ENCODE peak calls at places on chromosomes 1 and 21, in seven cellular contexts. R, U, K, A, D, M and X are unnamed samples.

GRCh38 chr1:23274134-23274505 is 56.8 kb upstream of the HTR1D start:
- DNase-seq in A (no peak), D (no peak), M (no peak), R (no peak), K (no peak), U (no peak), X (no peak)

GRCh38 chr1:151164732-151165280 is 896 bp downstream of the LYSMD1 start:
- DNase-seq in K (no peak), D (no peak), M (no peak), A (no peak), R (no peak), U (no peak), X (no peak)

GRCh38 chr1:178942285-178943218 is 71.7 kb upstream of the ANGPTL1 start:
- DNase-seq in U (no peak), M (no peak), R (no peak), D (no peak), A (no peak), K (no peak), X (no peak)

GRCh38 chr1:202592141-202592540 is 118.1 kb downstream of the SYT2 start:
- DNase-seq in M (no peak), U (no peak), D (no peak), A (peak), K (no peak), R (no peak), X (no peak)

GRCh38 chr1:176989023-176989422 is 175.5 kb downstream of the ASTN1 start:
- DNase-seq in D (no peak), R (no peak), K (no peak), M (no peak), A (peak), U (no peak), X (no peak)

GRCh38 chr1:244414543-244414942 is 37.2 kb downstream of the ADSS2 start:
- DNase-seq in R (peak), U (no peak), D (no peak), K (no peak), A (peak), M (no peak), X (no peak)

GRCh38 chr1:228105269-228105995 is 2.3 kb upstream of the C1orf35 start:
- DNase-seq in A (no peak), D (no peak), U (no peak), R (no peak), M (no peak), K (no peak), X (no peak)

GRCh38 chr1:145706282-145706681 is 886 bp downstream of the PDZK1 start:
- DNase-seq in R (peak), K (no peak), A (peak), U (no peak), D (no peak), M (no peak), X (no peak)

GRCh38 chr1:22207605-22208264 is 64.8 kb upstream of the WNT4 start:
- DNase-seq in R (no peak), A (no peak), U (peak), K (no peak), M (no peak), D (no peak), X (no peak)

GRCh38 chr1:164767257-164768044 is 208.5 kb downstream of the PBX1 start:
- DNase-seq in D (no peak), R (peak), M (no peak), A (peak), K (no peak), U (no peak), X (no peak)

GRCh38 chr1:28516518-28516956 is 10.7 kb downstream of the RCC1 start:
- DNase-seq in D (no peak), U (no peak), A (no peak), M (no peak), R (no peak), K (peak), X (no peak)

GRCh38 chr1:204268101-204268500 is 54.3 kb upstream of the GOLT1A start:
- DNase-seq in R (no peak), U (no peak), A (no peak), K (no peak), M (no peak), D (no peak), X (no peak)

GRCh38 chr1:89780721-89781120 is 40.1 kb upstream of the LRRC8D start:
- DNase-seq in K (peak), D (no peak), R (peak), A (peak), M (no peak), U (no peak), X (no peak)

GRCh38 chr1:204650911-204651570 is 34.5 kb downstream of the LRRN2 start:
- DNase-seq in K (no peak), U (no peak), M (no peak), A (no peak), D (no peak), R (no peak), X (no peak)

GRCh38 chr1:72281637-72282270 is 585 bp downstream of the NEGR1 start:
- DNase-seq in U (no peak), K (no peak), M (no peak), D (no peak), R (no peak), A (no peak), X (no peak)

GRCh38 chr1:175922254-175922881 is 179.0 kb upstream of the TNR start:
- DNase-seq in R (no peak), M (no peak), U (no peak), K (no peak), D (no peak), A (peak), X (no peak)

GRCh38 chr1:162003825-162004205 is 19.9 kb downstream of the OLFML2B start:
- DNase-seq in U (no peak), M (no peak), R (no peak), D (no peak), K (no peak), A (peak), X (no peak)

GRCh38 chr1:101284021-101284420 is 47.2 kb downstream of the S1PR1 start:
- DNase-seq in R (no peak), M (no peak), K (no peak), A (no peak), U (peak), D (no peak), X (no peak)

GRCh38 chr1:37432636-37433035 is 41.7 kb upstream of the ZC3H12A start:
- DNase-seq in U (no peak), D (no peak), K (no peak), A (no peak), M (no peak), R (no peak), X (no peak)

GRCh38 chr1:147281950-147282349 is 39.5 kb downstream of the CHD1L start:
- DNase-seq in A (no peak), K (no peak), D (no peak), R (no peak), M (no peak), U (no peak), X (no peak)

GRCh38 chr1:83022206-83022605 is 976.7 kb downstream of the TTLL7 start:
- DNase-seq in D (no peak), K (no peak), U (no peak), R (no peak), A (no peak), M (no peak), X (no peak)

GRCh38 chr1:17539526-17540254 is at the start of gene ARHGEF10L:
- DNase-seq in D (no peak), M (no peak), K (no peak), U (peak), R (no peak), A (no peak), X (no peak)

GRCh38 chr1:89285715-89286380 is 13.2 kb upstream of the GBP5 start:
- DNase-seq in K (no peak), A (no peak), D (no peak), U (no peak), M (no peak), R (no peak), X (no peak)

GRCh38 chr21:42678118-42678430 is 24.7 kb downstream of the PDE9A start:
- DNase-seq in R (no peak), U (no peak), K (no peak), D (no peak), M (no peak), A (no peak), X (no peak)

GRCh38 chr1:85368073-85368778 is 91.8 kb upstream of the BCL10 start:
- DNase-seq in K (no peak), D (no peak), U (no peak), R (no peak), A (no peak), M (no peak), X (no peak)

GRCh38 chr1:31239653-31240241 is at the start of gene NKAIN1:
- DNase-seq in M (no peak), K (no peak), A (no peak), U (peak), D (peak), R (no peak), X (peak)

GRCh38 chr1:204146965-204147364 is 4.9 kb downstream of the ETNK2 start:
- DNase-seq in R (no peak), A (no peak), D (no peak), U (peak), M (no peak), K (no peak), X (no peak)

GRCh38 chr1:91611498-91611917 is 110.9 kb downstream of the CDC7 start:
- DNase-seq in D (no peak), U (no peak), M (no peak), R (peak), A (peak), K (no peak), X (no peak)

GRCh38 chr1:205091043-205091740 is 6.9 kb upstream of the TMEM81 start:
- DNase-seq in K (no peak), A (no peak), R (no peak), U (no peak), M (no peak), D (no peak), X (no peak)

GRCh38 chr1:212635141-212635601 is 26.6 kb downstream of the ATF3 start:
- DNase-seq in R (no peak), D (no peak), U (no peak), K (peak), A (no peak), M (no peak), X (no peak)

GRCh38 chr1:181987334-181987870 is 74.1 kb downstream of the ZNF648 start:
- DNase-seq in U (no peak), R (no peak), K (no peak), M (no peak), D (no peak), A (no peak), X (no peak)

GRCh38 chr1:59353453-59353852 is 56.6 kb downstream of the FGGY start:
- DNase-seq in A (no peak), D (no peak), M (no peak), U (no peak), K (no peak), R (no peak), X (no peak)

GRCh38 chr1:6967431-6968079 is 182.3 kb downstream of the CAMTA1 start:
- DNase-seq in M (no peak), A (no peak), R (no peak), D (no peak), U (no peak), K (peak), X (no peak)

GRCh38 chr1:168767885-168768584 is 39.0 kb upstream of the DPT start:
- DNase-seq in R (no peak), M (no peak), A (peak), K (no peak), D (no peak), U (no peak), X (no peak)

GRCh38 chr1:226425431-226426031 is 17.6 kb upstream of the PARP1 start:
- DNase-seq in A (no peak), M (no peak), K (peak), R (no peak), D (no peak), U (no peak), X (no peak)

GRCh38 chr1:154659823-154660592 is 52.0 kb upstream of the ADAR start:
- DNase-seq in A (no peak), M (no peak), K (no peak), U (no peak), R (no peak), D (no peak), X (no peak)

GRCh38 chr1:154664331-154664730 is 56.3 kb upstream of the ADAR start:
- DNase-seq in U (no peak), R (no peak), A (no peak), M (no peak), K (no peak), D (no peak), X (no peak)

GRCh38 chr1:154657547-154657946 is 49.6 kb upstream of the ADAR start:
- DNase-seq in M (no peak), U (no peak), A (no peak), K (no peak), D (no peak), R (no peak), X (no peak)

GRCh38 chr1:154663656-154664055 is 55.7 kb upstream of the ADAR start:
- DNase-seq in M (no peak), R (peak), A (no peak), K (no peak), D (no peak), U (no peak), X (no peak)

GRCh38 chr1:154661110-154661509 is 53.1 kb upstream of the ADAR start:
- DNase-seq in D (no peak), M (no peak), K (peak), A (peak), U (no peak), R (no peak), X (no peak)
- TF ChIP-seq CTCF in D (no peak), M (no peak), K (no peak), A (no peak), U (no peak), R (no peak), X (no peak)

DNA sequence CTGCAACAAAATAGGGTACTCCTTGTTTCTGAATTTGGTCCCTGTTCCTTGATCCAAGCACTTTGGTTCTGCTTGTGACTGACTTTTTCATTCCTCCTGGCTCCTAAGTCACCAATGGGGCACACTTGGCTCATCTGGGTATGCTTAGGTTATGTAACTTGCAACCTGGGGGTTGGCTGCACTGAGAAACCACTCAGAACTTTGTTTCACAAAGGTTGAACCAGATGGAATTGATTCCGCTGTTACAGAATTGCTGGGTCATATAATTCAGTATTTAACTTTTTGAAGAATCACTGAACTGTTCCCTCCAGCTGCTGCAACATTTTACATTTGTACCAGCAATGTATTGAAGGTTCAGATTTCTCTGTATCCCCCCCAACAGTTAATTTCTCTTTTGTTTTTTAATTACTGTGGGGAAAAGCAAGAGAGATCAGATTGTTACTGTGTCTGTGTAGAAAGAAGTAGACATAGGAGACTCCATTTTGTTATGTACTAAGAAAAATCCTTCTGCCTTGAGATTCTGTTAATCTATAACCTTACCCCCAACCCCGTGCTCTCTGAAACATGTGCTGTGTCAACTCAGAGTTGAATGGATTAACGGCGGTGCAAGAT is 9.6 kb upstream of the NVL start:
- DNase-seq in U (no peak), D (no peak), A (no peak), R (no peak), M (no peak), K (no peak), X (no peak)
- TF ChIP-seq CTCF in U (no peak), D (no peak), A (no peak), R (no peak), M (no peak), K (no peak), X (no peak)

GRCh38 chr1:41735139-41735538 is 183.6 kb downstream of the HIVEP3 start:
- DNase-seq in A (no peak), K (no peak), M (no peak), R (no peak), D (no peak), U (no peak), X (no peak)
- TF ChIP-seq CTCF in A (no peak), K (no peak), M (no peak), R (no peak), D (no peak), U (no peak), X (no peak)

GRCh38 chr1:29837306-29837646 is 601.0 kb downstream of the PTPRU start:
- DNase-seq in M (no peak), D (no peak), U (no peak), R (no peak), K (no peak), A (no peak), X (no peak)

GRCh38 chr1:29836626-29837305 is 600.4 kb downstream of the PTPRU start:
- DNase-seq in U (no peak), A (no peak), D (no peak), K (no peak), M (no peak), R (no peak), X (no peak)

GRCh38 chr1:29833596-29833995 is 597.3 kb downstream of the PTPRU start:
- DNase-seq in K (no peak), D (no peak), R (no peak), A (no peak), M (no peak), U (no peak), X (no peak)

GRCh38 chr1:29832936-29833335 is 596.6 kb downstream of the PTPRU start:
- DNase-seq in M (no peak), A (no peak), K (no peak), D (no peak), R (no peak), U (no peak), X (no peak)

GRCh38 chr1:29835486-29836273 is 599.4 kb downstream of the PTPRU start:
- DNase-seq in R (no peak), K (no peak), M (no peak), U (no peak), A (no peak), D (no peak), X (no peak)
- TF ChIP-seq CTCF in R (no peak), K (no peak), M (no peak), U (no peak), A (no peak), D (no peak), X (no peak)